ENCODE peak calls at places on chromosomes 4 and X, in five cellular contexts. M, C, D, K and Z are unnamed samples.

GRCh38 chr4:143337600-143338287 is 1.1 kb downstream of the GAB1 start:
- DNase-seq in C (peak; percentile 24), M (peak; percentile 50), K (peak; percentile 61), D (peak; percentile 59), Z (no peak)

GRCh38 chrX:50188859-50189258 is 11.9 kb downstream of the AKAP4 start:
- DNase-seq in C (no peak), K (no peak), D (no peak), M (no peak), Z (no peak)

GRCh38 chr4:15469402-15470148 is at the start of gene CC2D2A:
- DNase-seq in M (peak; percentile 77), D (peak; percentile 58), K (no peak), C (no peak), Z (no peak)

GRCh38 chr4:95050980-95051688 is 293.4 kb downstream of the BMPR1B start:
- DNase-seq in M (no peak), K (no peak), C (no peak), D (no peak), Z (no peak)

GRCh38 chr4:88535090-88535755 is 11.6 kb upstream of the PYURF start:
- DNase-seq in M (no peak), K (no peak), D (no peak), C (no peak), Z (no peak)

GRCh38 chr4:151681085-151681484 is 79.7 kb downstream of the GATB start:
- DNase-seq in C (no peak), M (no peak), K (no peak), D (no peak), Z (no peak)

GRCh38 chr4:159398236-159398638 is 295.4 kb downstream of the RAPGEF2 start:
- DNase-seq in K (no peak), M (peak; percentile 53), C (no peak), D (no peak), Z (no peak)

GRCh38 chrX:2748171-2748814 is 3.5 kb upstream of the XG start:
- DNase-seq in D (no peak), M (no peak), C (no peak), K (no peak), Z (no peak)

GRCh38 chr4:164204434-164204833 is 549.5 kb upstream of the SMIM31 start:
- DNase-seq in M (peak; percentile 46), C (no peak), K (no peak), D (peak; percentile 97), Z (no peak)

GRCh38 chrX:39720945-39721344 is 376.8 kb downstream of the BCOR start:
- DNase-seq in D (no peak), C (no peak), M (no peak), K (no peak), Z (no peak)

GRCh38 chrX:15854080-15854655 is 445 bp downstream of the AP1S2 start:
- DNase-seq in C (peak; percentile 24), D (peak; percentile 23), M (no peak), K (peak; percentile 35), Z (peak; percentile 36)

GRCh38 chr4:165383757-165384156 is 4.9 kb downstream of the CPE start:
- DNase-seq in K (no peak), M (no peak), C (no peak), D (no peak), Z (no peak)

GRCh38 chrX:67724359-67725110 is 180.7 kb downstream of the AR start:
- DNase-seq in C (no peak), K (no peak), D (no peak), M (peak; percentile 7), Z (no peak)

GRCh38 chr4:8333726-8334460 is 64.3 kb downstream of the HTRA3 start:
- DNase-seq in K (no peak), D (no peak), C (no peak), M (no peak), Z (no peak)

GRCh38 chr4:110793381-110793801 is 170.5 kb upstream of the PITX2 start:
- DNase-seq in D (no peak), M (peak; percentile 3), K (no peak), C (no peak), Z (no peak)

GRCh38 chr4:15649914-15650545 is 5.1 kb downstream of the FBXL5 start:
- DNase-seq in C (no peak), K (peak; percentile 71), D (peak; percentile 57), M (peak; percentile 63), Z (peak; percentile 53)

GRCh38 chrX:116384406-116384805 is 52.0 kb upstream of the SLC6A14 start:
- DNase-seq in M (peak; percentile 61), K (no peak), C (no peak), D (no peak), Z (no peak)

GRCh38 chr4:3416821-3417221 is 24.9 kb upstream of the HGFAC start:
- DNase-seq in K (no peak), D (no peak), C (no peak), M (no peak), Z (no peak)

GRCh38 chrX:15869695-15870094 is 15.1 kb upstream of the AP1S2 start:
- DNase-seq in D (no peak), C (no peak), M (no peak), K (no peak), Z (no peak)